ENCODE peak calls at places on chromosomes 5 and 9, in eight cellular contexts. One of them, this sample, is unnamed.

GRCh38 chr9:76419782-76420380 is 25.7 kb upstream of the RFK start:
- DNase-seq in fibroblast of the aortic adventitia: peak; percentile 29
- DNase-seq in B cell: no peak
- DNase-seq in esophagus muscularis mucosa: no peak
- DNase-seq in GM12865: peak; percentile 41
- DNase-seq in hepatocyte: peak; percentile 21
- DNase-seq in dorsolateral prefrontal cortex: no peak
- DNase-seq in sigmoid colon: no peak
- DNase-seq in this sample: no peak

GRCh38 chr9:93028448-93029006 is 30.0 kb upstream of the SUSD3 start:
- DNase-seq in fibroblast of the aortic adventitia: no peak
- DNase-seq in B cell: peak; percentile 72
- DNase-seq in sigmoid colon: no peak
- DNase-seq in GM12865: peak; percentile 82
- DNase-seq in dorsolateral prefrontal cortex: no peak
- DNase-seq in esophagus muscularis mucosa: no peak
- DNase-seq in hepatocyte: no peak
- DNase-seq in this sample: peak; percentile 68

GRCh38 chr9:95506438-95506691 is 10.4 kb downstream of the PTCH1 start:
- DNase-seq in esophagus muscularis mucosa: no peak
- DNase-seq in B cell: no peak
- DNase-seq in sigmoid colon: no peak
- DNase-seq in fibroblast of the aortic adventitia: peak; percentile 45
- DNase-seq in GM12865: peak; percentile 74
- DNase-seq in hepatocyte: peak; percentile 43
- DNase-seq in dorsolateral prefrontal cortex: no peak
- DNase-seq in this sample: peak; percentile 80

GRCh38 chr9:17064558-17064957 is 70.3 kb upstream of the CNTLN start:
- DNase-seq in hepatocyte: no peak
- DNase-seq in GM12865: no peak
- DNase-seq in esophagus muscularis mucosa: no peak
- DNase-seq in dorsolateral prefrontal cortex: no peak
- DNase-seq in sigmoid colon: no peak
- DNase-seq in fibroblast of the aortic adventitia: no peak
- DNase-seq in B cell: no peak
- DNase-seq in this sample: no peak

GRCh38 chr5:101390317-101390908 is 487.3 kb upstream of the ST8SIA4 start:
- DNase-seq in esophagus muscularis mucosa: no peak
- DNase-seq in GM12865: peak; percentile 54
- DNase-seq in sigmoid colon: no peak
- DNase-seq in fibroblast of the aortic adventitia: peak; percentile 57
- DNase-seq in hepatocyte: peak; percentile 73
- DNase-seq in B cell: no peak
- DNase-seq in dorsolateral prefrontal cortex: no peak
- DNase-seq in this sample: peak; percentile 2

GRCh38 chr5:126543660-126544059 is 51.4 kb downstream of the ALDH7A1 start:
- DNase-seq in esophagus muscularis mucosa: no peak
- DNase-seq in B cell: no peak
- DNase-seq in hepatocyte: peak; percentile 67
- DNase-seq in fibroblast of the aortic adventitia: no peak
- DNase-seq in dorsolateral prefrontal cortex: no peak
- DNase-seq in GM12865: no peak
- DNase-seq in sigmoid colon: no peak
- DNase-seq in this sample: no peak

GRCh38 chr9:6226696-6227095 is 11.1 kb downstream of the IL33 start:
- DNase-seq in GM12865: peak; percentile 9
- DNase-seq in hepatocyte: no peak
- DNase-seq in B cell: no peak
- DNase-seq in esophagus muscularis mucosa: no peak
- DNase-seq in dorsolateral prefrontal cortex: no peak
- DNase-seq in sigmoid colon: no peak
- DNase-seq in fibroblast of the aortic adventitia: peak; percentile 91
- DNase-seq in this sample: no peak

GRCh38 chr5:132321109-132321721 is 27.0 kb downstream of the SLC22A4 start:
- DNase-seq in fibroblast of the aortic adventitia: no peak
- DNase-seq in GM12865: no peak
- DNase-seq in hepatocyte: no peak
- DNase-seq in dorsolateral prefrontal cortex: no peak
- DNase-seq in B cell: no peak
- DNase-seq in sigmoid colon: no peak
- DNase-seq in esophagus muscularis mucosa: no peak
- DNase-seq in this sample: no peak

GRCh38 chr5:113128082-113128481 is 151.5 kb downstream of the DCP2 start:
- DNase-seq in GM12865: no peak
- DNase-seq in esophagus muscularis mucosa: no peak
- DNase-seq in sigmoid colon: no peak
- DNase-seq in B cell: no peak
- DNase-seq in fibroblast of the aortic adventitia: no peak
- DNase-seq in hepatocyte: no peak
- DNase-seq in dorsolateral prefrontal cortex: no peak
- DNase-seq in this sample: no peak

GRCh38 chr9:21473236-21473635 is 8.9 kb downstream of the IFNE start:
- DNase-seq in fibroblast of the aortic adventitia: no peak
- DNase-seq in dorsolateral prefrontal cortex: no peak
- DNase-seq in sigmoid colon: no peak
- DNase-seq in GM12865: no peak
- DNase-seq in esophagus muscularis mucosa: no peak
- DNase-seq in B cell: no peak
- DNase-seq in hepatocyte: no peak
- DNase-seq in this sample: no peak
- TF ChIP-seq CTCF in fibroblast of the aortic adventitia: peak; percentile 34
- TF ChIP-seq CTCF in dorsolateral prefrontal cortex: no peak
- TF ChIP-seq CTCF in sigmoid colon: no peak
- TF ChIP-seq CTCF in GM12865: no peak
- TF ChIP-seq CTCF in esophagus muscularis mucosa: no peak
- TF ChIP-seq CTCF in B cell: no peak
- TF ChIP-seq CTCF in hepatocyte: no peak
- TF ChIP-seq CTCF in this sample: no peak

GRCh38 chr5:81830602-81831001 is 79.7 kb upstream of the SSBP2 start:
- DNase-seq in hepatocyte: no peak
- DNase-seq in esophagus muscularis mucosa: no peak
- DNase-seq in fibroblast of the aortic adventitia: no peak
- DNase-seq in B cell: peak; percentile 35
- DNase-seq in dorsolateral prefrontal cortex: no peak
- DNase-seq in GM12865: no peak
- DNase-seq in sigmoid colon: no peak
- DNase-seq in this sample: no peak

GRCh38 chr5:81827522-81827921 is 76.6 kb upstream of the SSBP2 start:
- DNase-seq in GM12865: no peak
- DNase-seq in esophagus muscularis mucosa: no peak
- DNase-seq in fibroblast of the aortic adventitia: no peak
- DNase-seq in dorsolateral prefrontal cortex: no peak
- DNase-seq in B cell: no peak
- DNase-seq in sigmoid colon: no peak
- DNase-seq in hepatocyte: no peak
- DNase-seq in this sample: no peak

GRCh38 chr5:81829242-81829641 is 78.3 kb upstream of the SSBP2 start:
- DNase-seq in sigmoid colon: no peak
- DNase-seq in dorsolateral prefrontal cortex: no peak
- DNase-seq in GM12865: no peak
- DNase-seq in B cell: no peak
- DNase-seq in fibroblast of the aortic adventitia: no peak
- DNase-seq in esophagus muscularis mucosa: no peak
- DNase-seq in hepatocyte: no peak
- DNase-seq in this sample: no peak

GRCh38 chr5:81825237-81825636 is 74.3 kb upstream of the SSBP2 start:
- DNase-seq in dorsolateral prefrontal cortex: no peak
- DNase-seq in sigmoid colon: peak; percentile 78
- DNase-seq in hepatocyte: peak; percentile 16
- DNase-seq in esophagus muscularis mucosa: no peak
- DNase-seq in GM12865: no peak
- DNase-seq in fibroblast of the aortic adventitia: peak; percentile 85
- DNase-seq in B cell: no peak
- DNase-seq in this sample: no peak

GRCh38 chr5:81826128-81826527 is 75.2 kb upstream of the SSBP2 start:
- DNase-seq in hepatocyte: no peak
- DNase-seq in fibroblast of the aortic adventitia: peak; percentile 41
- DNase-seq in dorsolateral prefrontal cortex: no peak
- DNase-seq in B cell: no peak
- DNase-seq in GM12865: no peak
- DNase-seq in esophagus muscularis mucosa: no peak
- DNase-seq in sigmoid colon: no peak
- DNase-seq in this sample: no peak
- TF ChIP-seq CTCF in hepatocyte: no peak
- TF ChIP-seq CTCF in fibroblast of the aortic adventitia: peak; percentile 23
- TF ChIP-seq CTCF in dorsolateral prefrontal cortex: no peak
- TF ChIP-seq CTCF in B cell: no peak
- TF ChIP-seq CTCF in GM12865: no peak
- TF ChIP-seq CTCF in esophagus muscularis mucosa: no peak
- TF ChIP-seq CTCF in sigmoid colon: no peak
- TF ChIP-seq CTCF in this sample: no peak

GRCh38 chr9:121439711-121440110 is 59.9 kb downstream of the GGTA1 start:
- DNase-seq in hepatocyte: peak; percentile 26
- DNase-seq in dorsolateral prefrontal cortex: no peak
- DNase-seq in sigmoid colon: no peak
- DNase-seq in GM12865: no peak
- DNase-seq in B cell: no peak
- DNase-seq in fibroblast of the aortic adventitia: no peak
- DNase-seq in esophagus muscularis mucosa: no peak
- DNase-seq in this sample: no peak

GRCh38 chr9:121439016-121439415 is 60.6 kb downstream of the GGTA1 start:
- DNase-seq in B cell: no peak
- DNase-seq in fibroblast of the aortic adventitia: no peak
- DNase-seq in hepatocyte: no peak
- DNase-seq in dorsolateral prefrontal cortex: no peak
- DNase-seq in GM12865: no peak
- DNase-seq in sigmoid colon: no peak
- DNase-seq in esophagus muscularis mucosa: no peak
- DNase-seq in this sample: no peak

GRCh38 chr9:121441163-121441562 is 58.5 kb downstream of the GGTA1 start:
- DNase-seq in hepatocyte: no peak
- DNase-seq in dorsolateral prefrontal cortex: no peak
- DNase-seq in B cell: no peak
- DNase-seq in GM12865: no peak
- DNase-seq in sigmoid colon: no peak
- DNase-seq in esophagus muscularis mucosa: no peak
- DNase-seq in fibroblast of the aortic adventitia: no peak
- DNase-seq in this sample: no peak

GRCh38 chr9:121437891-121438290 is 61.8 kb downstream of the GGTA1 start:
- DNase-seq in fibroblast of the aortic adventitia: no peak
- DNase-seq in GM12865: no peak
- DNase-seq in B cell: no peak
- DNase-seq in hepatocyte: no peak
- DNase-seq in sigmoid colon: no peak
- DNase-seq in dorsolateral prefrontal cortex: no peak
- DNase-seq in esophagus muscularis mucosa: no peak
- DNase-seq in this sample: no peak

GRCh38 chr9:121440265-121440664 is 59.4 kb downstream of the GGTA1 start:
- DNase-seq in hepatocyte: peak; percentile 44
- DNase-seq in B cell: no peak
- DNase-seq in fibroblast of the aortic adventitia: peak; percentile 56
- DNase-seq in esophagus muscularis mucosa: no peak
- DNase-seq in dorsolateral prefrontal cortex: no peak
- DNase-seq in sigmoid colon: no peak
- DNase-seq in GM12865: no peak
- DNase-seq in this sample: no peak
- TF ChIP-seq CTCF in hepatocyte: peak; percentile 38
- TF ChIP-seq CTCF in B cell: no peak
- TF ChIP-seq CTCF in fibroblast of the aortic adventitia: peak; percentile 54
- TF ChIP-seq CTCF in esophagus muscularis mucosa: peak; percentile 27
- TF ChIP-seq CTCF in dorsolateral prefrontal cortex: no peak
- TF ChIP-seq CTCF in sigmoid colon: no peak
- TF ChIP-seq CTCF in GM12865: no peak
- TF ChIP-seq CTCF in this sample: no peak

GRCh38 chr5:111043712-111044506 is 27.6 kb upstream of the TSLP start:
- DNase-seq in dorsolateral prefrontal cortex: no peak
- DNase-seq in esophagus muscularis mucosa: no peak
- DNase-seq in B cell: no peak
- DNase-seq in GM12865: no peak
- DNase-seq in sigmoid colon: no peak
- DNase-seq in hepatocyte: no peak
- DNase-seq in fibroblast of the aortic adventitia: peak; percentile 53
- DNase-seq in this sample: no peak
- TF ChIP-seq CTCF in dorsolateral prefrontal cortex: no peak
- TF ChIP-seq CTCF in esophagus muscularis mucosa: no peak
- TF ChIP-seq CTCF in B cell: no peak
- TF ChIP-seq CTCF in GM12865: no peak
- TF ChIP-seq CTCF in sigmoid colon: no peak
- TF ChIP-seq CTCF in hepatocyte: no peak
- TF ChIP-seq CTCF in fibroblast of the aortic adventitia: no peak
- TF ChIP-seq CTCF in this sample: no peak

DNA sequence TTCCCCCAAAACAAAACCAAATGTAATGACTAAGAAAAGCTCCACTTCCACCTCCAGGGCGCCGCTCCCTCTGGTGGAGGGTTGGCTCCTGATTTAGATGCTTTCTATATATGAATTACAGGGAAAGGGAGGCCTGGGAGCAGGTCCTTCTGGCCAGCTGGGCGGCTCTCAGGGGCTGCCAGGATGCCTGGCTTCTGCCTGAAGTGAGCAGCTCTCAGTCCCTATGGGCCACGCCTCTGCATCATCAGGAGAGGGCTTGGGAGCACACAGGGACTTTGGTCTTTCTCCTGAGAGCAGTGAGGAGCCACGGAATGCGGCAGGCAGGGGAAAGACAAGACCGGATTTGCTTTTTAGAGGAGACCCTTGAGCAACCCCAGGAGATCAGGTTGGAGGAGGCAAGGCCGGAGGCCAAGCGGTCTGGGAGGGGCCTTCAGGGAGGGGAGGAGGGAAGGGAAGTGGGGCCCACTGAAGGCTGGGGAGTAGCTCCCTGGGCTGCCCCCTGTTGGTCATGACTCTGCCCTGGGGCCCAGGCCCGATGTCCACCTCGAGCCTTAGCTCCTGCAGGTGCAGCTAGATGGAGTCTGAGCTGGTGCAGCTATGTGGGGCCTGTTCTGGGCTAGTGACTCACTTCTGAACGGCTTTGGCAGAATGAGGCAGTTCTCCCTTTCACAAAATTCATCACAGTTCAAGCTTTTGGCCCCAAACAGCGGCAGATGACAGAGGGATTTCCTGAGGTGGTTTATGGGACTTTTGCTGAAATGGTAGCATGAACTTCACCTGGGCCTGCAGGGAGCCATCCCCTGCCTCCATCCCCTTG is 11.3 kb upstream of the GRHPR start:
- DNase-seq in GM12865: peak; percentile 95
- DNase-seq in B cell: peak; percentile 20
- DNase-seq in dorsolateral prefrontal cortex: no peak
- DNase-seq in sigmoid colon: no peak
- DNase-seq in esophagus muscularis mucosa: no peak
- DNase-seq in fibroblast of the aortic adventitia: peak; percentile 29
- DNase-seq in hepatocyte: no peak
- DNase-seq in this sample: peak; percentile 54
- TF ChIP-seq CTCF in GM12865: peak; percentile 74
- TF ChIP-seq CTCF in B cell: peak; percentile 55
- TF ChIP-seq CTCF in dorsolateral prefrontal cortex: no peak
- TF ChIP-seq CTCF in sigmoid colon: no peak
- TF ChIP-seq CTCF in esophagus muscularis mucosa: no peak
- TF ChIP-seq CTCF in fibroblast of the aortic adventitia: peak; percentile 54
- TF ChIP-seq CTCF in hepatocyte: peak; percentile 21
- TF ChIP-seq CTCF in this sample: peak; percentile 61

GRCh38 chr5:142501890-142502289 is 177.1 kb upstream of the SPRY4 start:
- DNase-seq in fibroblast of the aortic adventitia: no peak
- DNase-seq in GM12865: no peak
- DNase-seq in hepatocyte: no peak
- DNase-seq in B cell: no peak
- DNase-seq in esophagus muscularis mucosa: no peak
- DNase-seq in sigmoid colon: no peak
- DNase-seq in dorsolateral prefrontal cortex: no peak
- DNase-seq in this sample: no peak
- TF ChIP-seq CTCF in fibroblast of the aortic adventitia: no peak
- TF ChIP-seq CTCF in GM12865: no peak
- TF ChIP-seq CTCF in hepatocyte: no peak
- TF ChIP-seq CTCF in B cell: no peak
- TF ChIP-seq CTCF in esophagus muscularis mucosa: no peak
- TF ChIP-seq CTCF in sigmoid colon: no peak
- TF ChIP-seq CTCF in dorsolateral prefrontal cortex: no peak
- TF ChIP-seq CTCF in this sample: no peak

GRCh38 chr9:15785584-15785983 is 232.7 kb downstream of the CCDC171 start:
- DNase-seq in sigmoid colon: no peak
- DNase-seq in fibroblast of the aortic adventitia: no peak
- DNase-seq in esophagus muscularis mucosa: no peak
- DNase-seq in GM12865: no peak
- DNase-seq in B cell: no peak
- DNase-seq in hepatocyte: no peak
- DNase-seq in dorsolateral prefrontal cortex: no peak
- DNase-seq in this sample: no peak
- TF ChIP-seq CTCF in sigmoid colon: no peak
- TF ChIP-seq CTCF in fibroblast of the aortic adventitia: no peak
- TF ChIP-seq CTCF in esophagus muscularis mucosa: no peak
- TF ChIP-seq CTCF in GM12865: no peak
- TF ChIP-seq CTCF in B cell: no peak
- TF ChIP-seq CTCF in hepatocyte: no peak
- TF ChIP-seq CTCF in dorsolateral prefrontal cortex: no peak
- TF ChIP-seq CTCF in this sample: no peak

This sample was measured in GM20000.